ENCODE peak calls at places on chromosomes 3 and 15, in ten cellular contexts. S is GM18507, G is neuronal stem cell, X is left ventricle myocardium superior, N is fibroblast of lung, P is T-helper 1 cell, H is NCI-H187, J is SJSA1, K is DMS53, I is endothelial cell of umbilical vein. E is an unnamed sample.

GRCh38 chr3:192817053-192817452 is 89.7 kb upstream of the FGF12 start:
- DNase-seq in S (no peak), G (no peak), X (no peak), N (peak; percentile 55), P (peak; percentile 62), H (no peak), J (no peak), K (no peak), I (no peak), E (no peak)

GRCh38 chr3:122533931-122534334 is 19.2 kb upstream of the KPNA1 start:
- DNase-seq in S (peak; percentile 58), G (no peak), X (no peak), N (peak; percentile 57), P (peak; percentile 89), H (no peak), J (peak; percentile 59), K (peak; percentile 13), I (no peak), E (no peak)

GRCh38 chr3:139679218-139679617 is 1.4 kb upstream of the NMNAT3 start:
- DNase-seq in S (no peak), G (no peak), X (no peak), N (no peak), P (no peak), H (no peak), J (no peak), K (no peak), I (no peak), E (no peak)

GRCh38 chr3:42148982-42149432 is 57.9 kb downstream of the TRAK1 start:
- DNase-seq in S (no peak), G (peak; percentile 80), X (peak; percentile 80), N (peak; percentile 89), P (no peak), H (no peak), J (no peak), K (no peak), I (peak; percentile 50), E (peak; percentile 79)

GRCh38 chr15:73054417-73054963 is 2.2 kb downstream of the NEO1 start:
- DNase-seq in S (no peak), G (no peak), X (no peak), N (no peak), P (no peak), H (no peak), J (no peak), K (no peak), I (no peak), E (no peak)

GRCh38 chr3:169272533-169272932 is 391.0 kb downstream of the MECOM start:
- DNase-seq in S (no peak), G (no peak), X (no peak), N (no peak), P (no peak), H (no peak), J (no peak), K (no peak), I (no peak), E (no peak)

GRCh38 chr15:57769266-57769665 is 62.8 kb downstream of the POLR2M start:
- DNase-seq in S (no peak), G (no peak), X (peak; percentile 87), N (peak; percentile 32), P (no peak), H (no peak), J (no peak), K (no peak), I (peak; percentile 10), E (peak; percentile 56)

GRCh38 chr15:78438595-78439285 is 724 bp downstream of the IREB2 start:
- DNase-seq in S (no peak), G (peak; percentile 57), X (no peak), N (peak; percentile 24), P (peak; percentile 19), H (no peak), J (peak; percentile 51), K (peak; percentile 26), I (peak; percentile 59), E (peak; percentile 56)

GRCh38 chr15:81400640-81401236 is 26.7 kb upstream of the TMC3 start:
- DNase-seq in S (peak; percentile 12), G (peak; percentile 36), X (no peak), N (peak; percentile 76), P (peak; percentile 35), H (no peak), J (no peak), K (peak; percentile 62), I (peak; percentile 71), E (no peak)

GRCh38 chr15:68635142-68635541 is 56.3 kb downstream of the CORO2B start:
- DNase-seq in S (no peak), G (no peak), X (peak; percentile 64), N (peak; percentile 54), P (no peak), H (no peak), J (no peak), K (no peak), I (no peak), E (no peak)

GRCh38 chr3:151431940-151432339 is 28.9 kb downstream of the IGSF10 start:
- DNase-seq in S (no peak), G (no peak), X (no peak), N (peak; percentile 67), P (no peak), H (no peak), J (peak; percentile 75), K (peak; percentile 23), I (no peak), E (no peak)

GRCh38 chr15:78312551-78312950 is 13.1 kb upstream of the SKIC8 start:
- DNase-seq in S (no peak), G (no peak), X (no peak), N (no peak), P (no peak), H (no peak), J (no peak), K (no peak), I (no peak), E (no peak)

GRCh38 chr15:90306560-90306959 is 41.1 kb downstream of the NGRN start:
- DNase-seq in S (peak; percentile 22), G (no peak), X (no peak), N (no peak), P (peak; percentile 57), H (no peak), J (no peak), K (no peak), I (no peak), E (no peak)

GRCh38 chr3:131819656-131820055 is 215.2 kb downstream of the CPNE4 start:
- DNase-seq in S (no peak), G (no peak), X (no peak), N (no peak), P (no peak), H (no peak), J (no peak), K (no peak), I (peak; percentile 58), E (no peak)

GRCh38 chr3:132318451-132318850 is 1.2 kb downstream of the ACP3 start:
- DNase-seq in S (no peak), G (no peak), X (no peak), N (peak; percentile 73), P (no peak), H (no peak), J (no peak), K (peak; percentile 36), I (no peak), E (no peak)

GRCh38 chr15:70538278-70538677 is 225.1 kb downstream of the UACA start:
- DNase-seq in S (no peak), G (no peak), X (no peak), N (no peak), P (no peak), H (no peak), J (no peak), K (peak; percentile 32), I (no peak), E (no peak)

GRCh38 chr3:150922611-150923010 is 17.4 kb upstream of the MINDY4B start:
- DNase-seq in S (no peak), G (no peak), X (no peak), N (no peak), P (no peak), H (no peak), J (no peak), K (peak; percentile 3), I (no peak), E (peak; percentile 31)

GRCh38 chr3:46764206-46764605 is 46.5 kb upstream of the PRSS50 start:
- DNase-seq in S (no peak), G (no peak), X (no peak), N (no peak), P (no peak), H (no peak), J (no peak), K (no peak), I (no peak), E (no peak)

GRCh38 chr3:46524008-46524407 is 26.2 kb downstream of the RTP3 start:
- DNase-seq in S (no peak), G (no peak), X (no peak), N (no peak), P (no peak), H (no peak), J (no peak), K (no peak), I (no peak), E (no peak)

GRCh38 chr3:123652346-123652984 is 67.6 kb upstream of the HACD2 start:
- DNase-seq in S (peak; percentile 48), G (peak; percentile 65), X (peak; percentile 88), N (peak; percentile 75), P (peak; percentile 13), H (peak; percentile 26), J (peak; percentile 82), K (peak; percentile 76), I (peak; percentile 75), E (peak; percentile 94)

GRCh38 chr3:58116161-58116955 is 94.4 kb downstream of the DNASE1L3 start:
- DNase-seq in S (peak; percentile 42), G (no peak), X (no peak), N (no peak), P (peak; percentile 72), H (no peak), J (no peak), K (no peak), I (peak; percentile 31), E (no peak)

GRCh38 chr3:31472479-31473390 is 60.0 kb upstream of the STT3B start:
- DNase-seq in S (no peak), G (no peak), X (no peak), N (peak; percentile 18), P (peak; percentile 45), H (no peak), J (no peak), K (no peak), I (no peak), E (no peak)

GRCh38 chr3:197494366-197495058 is 61.3 kb downstream of the BDH1 start:
- DNase-seq in S (no peak), G (no peak), X (no peak), N (no peak), P (no peak), H (no peak), J (peak; percentile 98), K (no peak), I (no peak), E (no peak)

GRCh38 chr3:194714564-194714963 is 28.9 kb downstream of the FAM43A start:
- DNase-seq in S (no peak), G (no peak), X (no peak), N (no peak), P (no peak), H (no peak), J (peak; percentile 67), K (no peak), I (no peak), E (no peak)

GRCh38 chr3:36678216-36679013 is 85.9 kb downstream of the DCLK3 start:
- DNase-seq in S (no peak), G (no peak), X (no peak), N (peak; percentile 42), P (no peak), H (no peak), J (no peak), K (no peak), I (no peak), E (no peak)

GRCh38 chr15:91555307-91555706 is 298.2 kb upstream of the SLCO3A1 start:
- DNase-seq in S (no peak), G (no peak), X (no peak), N (no peak), P (no peak), H (no peak), J (no peak), K (no peak), I (no peak), E (no peak)

GRCh38 chr15:70095387-70096214 is 2.1 kb downstream of the TLE3 start:
- DNase-seq in S (no peak), G (no peak), X (peak; percentile 58), N (no peak), P (peak; percentile 43), H (no peak), J (no peak), K (peak; percentile 47), I (peak; percentile 27), E (peak; percentile 67)

GRCh38 chr3:66449411-66449931 is 51.4 kb downstream of the LRIG1 start:
- DNase-seq in S (no peak), G (no peak), X (peak; percentile 71), N (no peak), P (no peak), H (no peak), J (no peak), K (no peak), I (no peak), E (no peak)